ENCODE peak calls at places on chromosomes 16 and 17, in eight cellular contexts. L, N, P, Y, C, Q, V and X are unnamed samples. For H3K4me1, the result is how much of the 10 kb centered on the place peaks cover.

GRCh38 chr16:10878328-10878643 is 1.3 kb downstream of the CIITA start:
- DNase-seq in Q (no peak), Y (no peak), V (no peak), N (no peak), P (no peak), C (no peak), L (no peak), X (no peak)

GRCh38 chr16:12741176-12741575 is 62.5 kb downstream of the CPPED1 start:
- DNase-seq in N (no peak), C (no peak), V (no peak), L (no peak), Q (no peak), Y (no peak), P (no peak), X (no peak)

GRCh38 chr17:65529040-65529633 is 32.3 kb downstream of the AXIN2 start:
- DNase-seq in Y (no peak), P (no peak), L (no peak), C (no peak), Q (no peak), V (no peak), N (no peak), X (no peak)

GRCh38 chr16:69833357-69833781 is 71.2 kb downstream of the WWP2 start:
- DNase-seq in N (no peak), L (no peak), V (no peak), C (no peak), Y (no peak), P (no peak), Q (no peak), X (no peak)

GRCh38 chr17:63041722-63042121 is 75.7 kb downstream of the TANC2 start:
- DNase-seq in C (no peak), N (no peak), L (no peak), V (no peak), Q (no peak), Y (no peak), P (no peak), X (no peak)

GRCh38 chr17:36850794-36851193 is 86.5 kb upstream of the LHX1 start:
- DNase-seq in N (no peak), Y (no peak), C (peak), V (peak), Q (no peak), L (no peak), P (peak), X (no peak)

GRCh38 chr16:87330646-87331045 is 13.5 kb upstream of the C16orf95 start:
- DNase-seq in V (no peak), N (no peak), L (no peak), Y (no peak), Q (no peak), C (no peak), P (no peak), X (no peak)

GRCh38 chr17:36598951-36599401 is 2.4 kb upstream of the MRM1 start:
- DNase-seq in Q (no peak), C (no peak), Y (no peak), V (no peak), L (no peak), P (peak), N (no peak), X (no peak)

GRCh38 chr16:85569615-85570212 is 43.4 kb upstream of the GSE1 start:
- DNase-seq in P (peak), V (no peak), Q (no peak), L (peak), C (no peak), Y (no peak), N (peak), X (peak)

GRCh38 chr17:67377727-67378443 is 804 bp downstream of the PITPNC1 start:
- DNase-seq in P (peak), Y (peak), N (peak), Q (peak), V (peak), L (peak), C (peak), X (peak)

GRCh38 chr17:80192268-80192667 is 22.4 kb downstream of the CARD14 start:
- DNase-seq in Q (no peak), Y (no peak), V (no peak), N (no peak), L (no peak), C (no peak), P (no peak), X (no peak)

GRCh38 chr16:24677388-24677787 is 52.1 kb upstream of the TNRC6A start:
- DNase-seq in Y (no peak), V (no peak), L (no peak), P (no peak), Q (no peak), C (no peak), N (no peak), X (no peak)
- H3K4me1 ChIP-seq in Y (under half), V (under half), L (under half), P (under half), Q (under half), C (under half), N (under half), X (under half)

GRCh38 chr16:30725465-30725792 is 22.8 kb upstream of the PHKG2 start:
- DNase-seq in Q (no peak), Y (no peak), P (no peak), N (no peak), V (no peak), L (no peak), C (no peak), X (no peak)
- H3K27ac ChIP-seq in Q (no peak), Y (no peak), P (no peak), N (no peak), V (no peak), L (no peak), C (no peak), X (no peak)

GRCh38 chr17:27455914-27456680 is at the start of gene KSR1:
- DNase-seq in Y (peak), Q (peak), P (peak), L (peak), V (peak), N (peak), C (peak), X (peak)

GRCh38 chr17:27457731-27458523 is 1.7 kb downstream of the KSR1 start:
- DNase-seq in P (peak), N (no peak), L (no peak), V (no peak), C (peak), Q (peak), Y (no peak), X (no peak)

GRCh38 chr17:27456681-27457404 is 595 bp downstream of the KSR1 start:
- DNase-seq in P (peak), N (no peak), C (peak), Y (peak), Q (peak), V (no peak), L (no peak), X (no peak)

GRCh38 chr17:27458524-27458908 is 2.3 kb downstream of the KSR1 start:
- DNase-seq in Q (no peak), L (no peak), C (no peak), P (no peak), V (no peak), N (no peak), Y (no peak), X (no peak)

GRCh38 chr17:27457405-27457730 is 1.1 kb downstream of the KSR1 start:
- DNase-seq in P (no peak), V (no peak), N (no peak), C (peak), L (no peak), Q (no peak), Y (no peak), X (no peak)
- H3K4me3 ChIP-seq in P (peak), V (peak), N (peak), C (peak), L (peak), Q (peak), Y (peak), X (peak)

DNA sequence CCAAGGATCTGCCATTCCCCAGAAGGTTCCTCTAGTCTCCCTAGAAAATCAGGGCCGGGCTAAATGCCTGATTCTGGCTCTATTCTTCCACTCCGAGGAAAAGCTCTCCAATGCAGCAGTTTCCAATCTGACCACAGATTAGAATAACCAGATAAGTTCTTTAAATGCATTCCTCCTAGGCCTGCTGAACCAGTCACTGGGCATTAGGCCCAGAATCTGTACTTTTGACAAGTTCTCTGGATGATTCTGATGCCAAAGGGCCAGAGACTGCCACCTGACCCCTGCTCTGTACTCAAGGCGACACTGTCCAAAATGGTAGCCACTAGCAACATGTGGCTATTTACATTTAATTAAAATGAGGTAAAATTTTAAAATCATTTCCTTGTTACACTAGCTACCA is 22.3 kb downstream of the MAP3K14 start:
- DNase-seq in Q (no peak), C (no peak), P (no peak), V (no peak), Y (no peak), N (peak), L (no peak), X (peak)
- H3K4me1 ChIP-seq in Q (under half), C (under half), P (under half), V (half or more), Y (half or more), N (half or more), L (under half), X (under half)

DNA sequence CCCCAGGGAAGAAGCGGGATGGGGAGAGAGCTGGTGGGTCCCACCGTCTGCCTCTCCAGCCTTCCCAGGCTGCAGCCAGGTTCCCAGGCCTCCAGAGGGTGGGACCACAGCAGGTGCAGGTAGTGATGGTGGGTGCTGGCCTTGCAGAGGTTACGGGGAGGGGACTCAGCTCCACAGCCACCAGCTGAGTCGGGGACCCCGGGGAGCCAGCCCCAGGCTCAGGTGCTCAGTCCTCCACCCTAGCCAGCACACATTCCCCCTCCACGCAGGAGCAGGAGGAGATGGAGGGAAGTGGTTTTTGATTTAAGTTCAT is 5.0 kb downstream of the TP53I13 start:
- DNase-seq in C (no peak), V (no peak), P (no peak), N (no peak), Q (no peak), L (no peak), Y (no peak), X (no peak)
- H3K27ac ChIP-seq in C (no peak), V (no peak), P (no peak), N (no peak), Q (no peak), L (no peak), Y (no peak), X (no peak)